ENCODE peak calls at places on chromosomes 6 and 20, in six cellular contexts. One of them, this sample, is unnamed.

GRCh38 chr6:158496700-158497099 is 63.2 kb upstream of the TMEM181 start:
- DNase-seq in activated CD4-positive, alpha-beta T cell treated with anti-CD3 and anti-CD28 coated beads for 36 hours: no peak
- DNase-seq in NCI-H345: no peak
- DNase-seq in frontal cortex: no peak
- DNase-seq in stomach: no peak
- DNase-seq in GM23248: no peak
- DNase-seq in this sample: no peak

GRCh38 chr6:116397960-116398359 is 27.2 kb downstream of the DSE start:
- DNase-seq in activated CD4-positive, alpha-beta T cell treated with anti-CD3 and anti-CD28 coated beads for 36 hours: no peak
- DNase-seq in NCI-H345: no peak
- DNase-seq in frontal cortex: no peak
- DNase-seq in stomach: no peak
- DNase-seq in GM23248: peak
- DNase-seq in this sample: no peak

GRCh38 chr6:3940703-3941102 is 91.5 kb downstream of the FAM50B start:
- DNase-seq in activated CD4-positive, alpha-beta T cell treated with anti-CD3 and anti-CD28 coated beads for 36 hours: no peak
- DNase-seq in NCI-H345: no peak
- DNase-seq in frontal cortex: peak
- DNase-seq in stomach: no peak
- DNase-seq in GM23248: no peak
- DNase-seq in this sample: no peak

GRCh38 chr6:119720160-119720559 is 370.6 kb upstream of the MAN1A1 start:
- DNase-seq in activated CD4-positive, alpha-beta T cell treated with anti-CD3 and anti-CD28 coated beads for 36 hours: no peak
- DNase-seq in NCI-H345: no peak
- DNase-seq in frontal cortex: no peak
- DNase-seq in stomach: no peak
- DNase-seq in GM23248: peak
- DNase-seq in this sample: no peak

GRCh38 chr6:136087986-136088385 is 162.1 kb downstream of the MTFR2 start:
- DNase-seq in activated CD4-positive, alpha-beta T cell treated with anti-CD3 and anti-CD28 coated beads for 36 hours: no peak
- DNase-seq in NCI-H345: no peak
- DNase-seq in frontal cortex: no peak
- DNase-seq in stomach: no peak
- DNase-seq in GM23248: peak
- DNase-seq in this sample: no peak

GRCh38 chr6:142367061-142367460 is 65.3 kb downstream of the ADGRG6 start:
- DNase-seq in activated CD4-positive, alpha-beta T cell treated with anti-CD3 and anti-CD28 coated beads for 36 hours: no peak
- DNase-seq in NCI-H345: no peak
- DNase-seq in frontal cortex: no peak
- DNase-seq in stomach: no peak
- DNase-seq in GM23248: no peak
- DNase-seq in this sample: no peak

GRCh38 chr20:16476032-16476431 is 97.2 kb downstream of the KIF16B start:
- DNase-seq in activated CD4-positive, alpha-beta T cell treated with anti-CD3 and anti-CD28 coated beads for 36 hours: no peak
- DNase-seq in NCI-H345: peak
- DNase-seq in frontal cortex: peak
- DNase-seq in stomach: no peak
- DNase-seq in GM23248: peak
- DNase-seq in this sample: no peak

GRCh38 chr6:134020543-134020942 is 31.9 kb downstream of the SLC2A12 start:
- DNase-seq in activated CD4-positive, alpha-beta T cell treated with anti-CD3 and anti-CD28 coated beads for 36 hours: no peak
- DNase-seq in NCI-H345: no peak
- DNase-seq in frontal cortex: no peak
- DNase-seq in stomach: no peak
- DNase-seq in GM23248: no peak
- DNase-seq in this sample: no peak

GRCh38 chr20:46704714-46705377 is 4.6 kb upstream of the SLC2A10 start:
- DNase-seq in activated CD4-positive, alpha-beta T cell treated with anti-CD3 and anti-CD28 coated beads for 36 hours: no peak
- DNase-seq in NCI-H345: no peak
- DNase-seq in frontal cortex: no peak
- DNase-seq in stomach: no peak
- DNase-seq in GM23248: no peak
- DNase-seq in this sample: no peak

GRCh38 chr6:24797596-24798216 is 1.0 kb downstream of the ARMH2 start:
- DNase-seq in activated CD4-positive, alpha-beta T cell treated with anti-CD3 and anti-CD28 coated beads for 36 hours: no peak
- DNase-seq in NCI-H345: no peak
- DNase-seq in frontal cortex: no peak
- DNase-seq in stomach: no peak
- DNase-seq in GM23248: no peak
- DNase-seq in this sample: no peak

GRCh38 chr6:13454286-13455221 is 32.8 kb downstream of the GFOD1 start:
- DNase-seq in activated CD4-positive, alpha-beta T cell treated with anti-CD3 and anti-CD28 coated beads for 36 hours: peak
- DNase-seq in NCI-H345: no peak
- DNase-seq in frontal cortex: peak
- DNase-seq in stomach: peak
- DNase-seq in GM23248: peak
- DNase-seq in this sample: peak

GRCh38 chr6:121959501-121959900 is 440.0 kb upstream of the HSF2 start:
- DNase-seq in activated CD4-positive, alpha-beta T cell treated with anti-CD3 and anti-CD28 coated beads for 36 hours: no peak
- DNase-seq in NCI-H345: no peak
- DNase-seq in frontal cortex: no peak
- DNase-seq in stomach: no peak
- DNase-seq in GM23248: no peak
- DNase-seq in this sample: no peak

GRCh38 chr20:6711950-6712634 is 55.4 kb upstream of the BMP2 start:
- DNase-seq in activated CD4-positive, alpha-beta T cell treated with anti-CD3 and anti-CD28 coated beads for 36 hours: no peak
- DNase-seq in NCI-H345: no peak
- DNase-seq in frontal cortex: no peak
- DNase-seq in stomach: peak
- DNase-seq in GM23248: no peak
- DNase-seq in this sample: no peak

GRCh38 chr6:131443014-131443413 is 130.0 kb upstream of the ARG1 start:
- DNase-seq in activated CD4-positive, alpha-beta T cell treated with anti-CD3 and anti-CD28 coated beads for 36 hours: no peak
- DNase-seq in NCI-H345: no peak
- DNase-seq in frontal cortex: no peak
- DNase-seq in stomach: no peak
- DNase-seq in GM23248: no peak
- DNase-seq in this sample: no peak

GRCh38 chr6:431986-432385 is 40.4 kb downstream of the IRF4 start:
- DNase-seq in activated CD4-positive, alpha-beta T cell treated with anti-CD3 and anti-CD28 coated beads for 36 hours: peak
- DNase-seq in NCI-H345: no peak
- DNase-seq in frontal cortex: no peak
- DNase-seq in stomach: no peak
- DNase-seq in GM23248: no peak
- DNase-seq in this sample: no peak

GRCh38 chr6:108210557-108210956 is 44.7 kb downstream of the NR2E1 start:
- DNase-seq in activated CD4-positive, alpha-beta T cell treated with anti-CD3 and anti-CD28 coated beads for 36 hours: no peak
- DNase-seq in NCI-H345: no peak
- DNase-seq in frontal cortex: no peak
- DNase-seq in stomach: no peak
- DNase-seq in GM23248: no peak
- DNase-seq in this sample: no peak

GRCh38 chr6:148743476-148743875 is 3.4 kb upstream of the UST start:
- DNase-seq in activated CD4-positive, alpha-beta T cell treated with anti-CD3 and anti-CD28 coated beads for 36 hours: no peak
- DNase-seq in NCI-H345: no peak
- DNase-seq in frontal cortex: no peak
- DNase-seq in stomach: no peak
- DNase-seq in GM23248: no peak
- DNase-seq in this sample: no peak

GRCh38 chr6:92820531-92820930 is 598.8 kb downstream of the EPHA7 start:
- DNase-seq in activated CD4-positive, alpha-beta T cell treated with anti-CD3 and anti-CD28 coated beads for 36 hours: no peak
- DNase-seq in NCI-H345: no peak
- DNase-seq in frontal cortex: no peak
- DNase-seq in stomach: no peak
- DNase-seq in GM23248: no peak
- DNase-seq in this sample: no peak

GRCh38 chr20:23301436-23302050 is 49.0 kb upstream of the NXT1 start:
- DNase-seq in activated CD4-positive, alpha-beta T cell treated with anti-CD3 and anti-CD28 coated beads for 36 hours: no peak
- DNase-seq in NCI-H345: no peak
- DNase-seq in frontal cortex: no peak
- DNase-seq in stomach: no peak
- DNase-seq in GM23248: no peak
- DNase-seq in this sample: no peak

GRCh38 chr6:30719356-30719755 is 796 bp upstream of the TUBB start:
- DNase-seq in activated CD4-positive, alpha-beta T cell treated with anti-CD3 and anti-CD28 coated beads for 36 hours: no peak
- DNase-seq in NCI-H345: no peak
- DNase-seq in frontal cortex: no peak
- DNase-seq in stomach: no peak
- DNase-seq in GM23248: no peak
- DNase-seq in this sample: no peak

GRCh38 chr6:36596359-36596758 is 2.2 kb downstream of the SRSF3 start:
- DNase-seq in activated CD4-positive, alpha-beta T cell treated with anti-CD3 and anti-CD28 coated beads for 36 hours: no peak
- DNase-seq in NCI-H345: no peak
- DNase-seq in frontal cortex: no peak
- DNase-seq in stomach: no peak
- DNase-seq in GM23248: peak
- DNase-seq in this sample: no peak

GRCh38 chr20:36465109-36466080 is 75.9 kb upstream of the MYL9 start:
- DNase-seq in activated CD4-positive, alpha-beta T cell treated with anti-CD3 and anti-CD28 coated beads for 36 hours: peak
- DNase-seq in NCI-H345: peak
- DNase-seq in frontal cortex: peak
- DNase-seq in stomach: peak
- DNase-seq in GM23248: peak
- DNase-seq in this sample: peak

GRCh38 chr20:45732199-45732598 is 10.1 kb downstream of the SPINT4 start:
- DNase-seq in activated CD4-positive, alpha-beta T cell treated with anti-CD3 and anti-CD28 coated beads for 36 hours: no peak
- DNase-seq in NCI-H345: no peak
- DNase-seq in frontal cortex: no peak
- DNase-seq in stomach: no peak
- DNase-seq in GM23248: no peak
- DNase-seq in this sample: no peak

GRCh38 chr20:44911264-44911921 is 1.5 kb downstream of the PABPC1L start:
- DNase-seq in activated CD4-positive, alpha-beta T cell treated with anti-CD3 and anti-CD28 coated beads for 36 hours: peak
- DNase-seq in NCI-H345: no peak
- DNase-seq in frontal cortex: no peak
- DNase-seq in stomach: peak
- DNase-seq in GM23248: peak
- DNase-seq in this sample: peak

GRCh38 chr6:13267142-13267621 is 61.2 kb downstream of the TBC1D7 start:
- DNase-seq in activated CD4-positive, alpha-beta T cell treated with anti-CD3 and anti-CD28 coated beads for 36 hours: no peak
- DNase-seq in NCI-H345: no peak
- DNase-seq in frontal cortex: no peak
- DNase-seq in stomach: no peak
- DNase-seq in GM23248: peak
- DNase-seq in this sample: no peak

GRCh38 chr6:116682334-116682712 is 1.3 kb downstream of the KPNA5 start:
- DNase-seq in activated CD4-positive, alpha-beta T cell treated with anti-CD3 and anti-CD28 coated beads for 36 hours: peak
- DNase-seq in NCI-H345: no peak
- DNase-seq in frontal cortex: peak
- DNase-seq in stomach: no peak
- DNase-seq in GM23248: peak
- DNase-seq in this sample: no peak

GRCh38 chr6:125516644-125517043 is 214.9 kb upstream of the HDDC2 start:
- DNase-seq in activated CD4-positive, alpha-beta T cell treated with anti-CD3 and anti-CD28 coated beads for 36 hours: no peak
- DNase-seq in NCI-H345: no peak
- DNase-seq in frontal cortex: no peak
- DNase-seq in stomach: no peak
- DNase-seq in GM23248: no peak
- DNase-seq in this sample: no peak

GRCh38 chr6:142300758-142301251 is 1.0 kb upstream of the ADGRG6 start:
- DNase-seq in activated CD4-positive, alpha-beta T cell treated with anti-CD3 and anti-CD28 coated beads for 36 hours: no peak
- DNase-seq in NCI-H345: peak
- DNase-seq in frontal cortex: no peak
- DNase-seq in stomach: peak
- DNase-seq in GM23248: peak
- DNase-seq in this sample: peak

GRCh38 chr6:35727206-35727934 is 9.5 kb upstream of the ARMC12 start:
- DNase-seq in activated CD4-positive, alpha-beta T cell treated with anti-CD3 and anti-CD28 coated beads for 36 hours: no peak
- DNase-seq in NCI-H345: peak
- DNase-seq in frontal cortex: peak
- DNase-seq in stomach: peak
- DNase-seq in GM23248: peak
- DNase-seq in this sample: peak

This sample was measured in left colon.